ENCODE peak calls at places on chromosomes 11 and 22, in eight cellular contexts. A is nephron progenitor cell, E is lung, X is A549, D is chondrocyte, O is neural crest cell, R is colonic mucosa, Y is heart right ventricle. V is an unnamed sample.

GRCh38 chr11:116984589-116984988 is 113.6 kb downstream of the SIK3 start:
- DNase-seq in A (no peak), E (no peak), X (no peak), D (no peak), O (no peak), R (no peak), Y (no peak), V (no peak)

GRCh38 chr11:47573321-47573720 is 5.4 kb downstream of the KBTBD4 start:
- DNase-seq in A (no peak), E (no peak), X (no peak), D (peak), O (no peak), R (no peak), Y (peak), V (no peak)

GRCh38 chr11:134932761-134933160 is 520.7 kb upstream of the B3GAT1 start:
- DNase-seq in A (no peak), E (no peak), X (no peak), D (no peak), O (no peak), R (no peak), Y (no peak), V (no peak)

GRCh38 chr22:35140879-35141745 is 75.2 kb downstream of the ISX start:
- DNase-seq in A (peak), E (no peak), X (no peak), D (no peak), O (no peak), R (peak), Y (no peak), V (no peak)

GRCh38 chr22:29208879-29209623 is 3.4 kb downstream of the EMID1 start:
- DNase-seq in A (peak), E (no peak), X (no peak), D (no peak), O (no peak), R (no peak), Y (no peak), V (no peak)

GRCh38 chr11:34259087-34259486 is 98.7 kb downstream of the ABTB2 start:
- DNase-seq in A (no peak), E (no peak), X (no peak), D (peak), O (no peak), R (no peak), Y (no peak), V (no peak)

GRCh38 chr11:116500833-116501622 is 271.8 kb downstream of the BUD13 start:
- DNase-seq in A (peak), E (no peak), X (no peak), D (no peak), O (no peak), R (no peak), Y (no peak), V (no peak)

GRCh38 chr11:42407379-42407778 is 904.4 kb upstream of the API5 start:
- DNase-seq in A (peak), E (no peak), X (no peak), D (no peak), O (peak), R (no peak), Y (no peak), V (no peak)

DNA sequence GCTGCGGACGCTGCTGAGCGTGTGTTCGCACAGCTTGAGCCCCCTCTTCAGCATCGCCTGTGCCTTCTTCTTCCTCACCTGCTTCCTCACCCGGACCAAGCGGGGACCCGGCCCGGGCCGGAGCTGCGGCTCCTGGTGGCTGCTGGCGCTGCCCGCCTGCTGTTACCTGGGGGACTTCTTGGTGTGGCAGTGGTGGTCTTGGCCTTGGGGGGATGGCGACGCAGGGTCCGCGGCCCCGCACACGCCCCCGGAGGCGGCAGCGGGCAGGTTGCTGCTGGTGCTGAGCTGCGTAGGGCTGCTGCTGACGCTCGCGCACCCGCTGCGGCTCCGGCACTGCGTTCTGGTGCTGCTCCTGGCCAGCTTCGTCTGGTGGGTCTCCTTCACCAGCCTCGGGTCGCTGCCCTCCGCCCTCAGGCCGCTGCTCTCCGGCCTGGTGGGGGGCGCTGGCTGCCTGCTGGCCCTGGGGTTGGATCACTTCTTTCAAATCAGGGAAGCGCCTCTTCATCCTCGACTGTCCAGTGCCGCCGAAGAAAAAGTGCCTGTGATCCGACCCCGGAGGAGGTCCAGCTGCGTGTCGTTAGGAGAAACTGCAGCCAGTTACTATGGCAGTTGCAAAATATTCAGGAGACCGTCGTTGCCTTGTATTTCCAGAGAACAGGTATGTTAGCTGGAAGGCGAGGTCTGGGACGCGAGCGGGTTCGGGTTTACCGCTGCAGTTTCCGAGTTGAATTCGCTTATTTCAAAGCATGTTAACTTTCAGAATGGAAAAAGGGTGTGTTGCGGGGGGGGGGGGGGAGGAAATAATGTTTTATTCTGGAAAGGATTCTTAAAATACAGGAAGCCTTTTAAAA is 1.0 kb downstream of the PDE3B start:
- DNase-seq in A (peak), E (no peak), X (peak), D (peak), O (peak), R (peak), Y (peak), V (peak)
- TF ChIP-seq CTCF in A (no peak), E (no peak), X (no peak), D (peak), O (no peak), R (no peak), Y (no peak), V (no peak)

GRCh38 chr11:74004694-74005615 is 3.9 kb downstream of the UCP3 start:
- DNase-seq in A (no peak), E (no peak), X (no peak), D (no peak), O (no peak), R (no peak), Y (no peak), V (no peak)
- TF ChIP-seq CTCF in A (no peak), E (no peak), X (no peak), D (no peak), O (no peak), R (no peak), Y (no peak), V (no peak)

GRCh38 chr11:32893091-32893946 is 708 bp downstream of the QSER1 start:
- DNase-seq in A (peak), E (peak), X (peak), D (no peak), O (peak), R (peak), Y (peak), V (peak)

GRCh38 chr11:32892355-32893090 is at the start of gene QSER1:
- DNase-seq in A (peak), E (peak), X (peak), D (no peak), O (peak), R (peak), Y (peak), V (peak)

GRCh38 chr11:32891657-32892354 is 805 bp upstream of the QSER1 start:
- DNase-seq in A (no peak), E (no peak), X (peak), D (no peak), O (no peak), R (peak), Y (peak), V (no peak)

GRCh38 chr11:32895471-32895870 is 2.9 kb downstream of the QSER1 start:
- DNase-seq in A (no peak), E (no peak), X (no peak), D (no peak), O (no peak), R (no peak), Y (no peak), V (no peak)

GRCh38 chr11:32893947-32894827 is 1.6 kb downstream of the QSER1 start:
- DNase-seq in A (peak), E (no peak), X (peak), D (no peak), O (no peak), R (peak), Y (no peak), V (peak)
- TF ChIP-seq CTCF in A (no peak), E (no peak), X (no peak), D (no peak), O (no peak), R (no peak), Y (no peak), V (no peak)

GRCh38 chr11:12963789-12964536 is 45.2 kb upstream of the RASSF10 start:
- DNase-seq in A (peak), E (peak), X (peak), D (no peak), O (peak), R (peak), Y (peak), V (peak)

GRCh38 chr11:12958984-12959383 is 50.1 kb upstream of the RASSF10 start:
- DNase-seq in A (no peak), E (no peak), X (no peak), D (no peak), O (no peak), R (peak), Y (no peak), V (no peak)

GRCh38 chr11:12962306-12962705 is 46.8 kb upstream of the RASSF10 start:
- DNase-seq in A (no peak), E (no peak), X (no peak), D (no peak), O (no peak), R (no peak), Y (no peak), V (no peak)

GRCh38 chr11:12963051-12963450 is 46.1 kb upstream of the RASSF10 start:
- DNase-seq in A (no peak), E (no peak), X (no peak), D (no peak), O (no peak), R (no peak), Y (no peak), V (no peak)

DNA sequence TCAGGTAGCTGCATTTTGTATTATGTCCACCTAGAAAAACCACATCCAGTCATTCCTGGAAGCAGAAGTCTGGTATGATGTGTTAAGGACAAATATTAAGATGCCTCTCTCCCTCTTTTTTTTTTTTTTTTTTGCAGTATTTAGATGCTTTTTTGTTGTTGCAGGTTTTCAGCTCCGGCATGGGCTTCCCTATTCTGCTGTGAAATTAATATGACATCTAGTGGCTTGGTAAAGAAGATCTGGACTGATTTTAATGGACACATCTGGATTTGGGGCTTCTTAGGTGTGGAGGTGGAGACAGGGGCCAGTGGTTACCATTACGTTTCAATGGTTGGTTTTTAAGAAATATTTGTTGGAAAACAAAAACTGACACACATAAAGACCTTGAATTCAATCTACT is 47.5 kb upstream of the RASSF10 start:
- DNase-seq in A (no peak), E (no peak), X (no peak), D (no peak), O (no peak), R (no peak), Y (no peak), V (no peak)
- TF ChIP-seq CTCF in A (no peak), E (no peak), X (peak), D (peak), O (no peak), R (no peak), Y (no peak), V (no peak)

DNA sequence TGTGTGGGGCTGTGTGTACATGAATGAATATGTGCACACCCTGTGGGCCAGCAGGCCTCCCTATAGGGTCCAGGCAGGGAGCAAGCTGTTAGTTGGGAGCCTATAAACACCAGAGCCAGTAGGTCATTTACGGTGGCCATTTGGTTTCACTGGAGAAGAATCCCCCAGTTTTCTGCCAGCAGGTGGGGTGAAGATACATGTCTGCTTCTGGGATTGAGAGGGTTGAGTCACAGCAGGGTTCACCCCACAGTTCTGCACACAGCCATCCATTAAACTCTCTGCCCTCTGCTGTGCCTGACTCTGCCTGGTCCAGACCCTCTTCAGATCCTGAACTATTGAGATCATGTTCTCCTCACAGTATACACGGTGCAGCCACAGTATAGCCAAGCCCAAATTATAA is 34.9 kb downstream of the BARX2 start:
- DNase-seq in A (no peak), E (no peak), X (no peak), D (no peak), O (no peak), R (no peak), Y (no peak), V (no peak)
- TF ChIP-seq CTCF in A (no peak), E (no peak), X (no peak), D (no peak), O (no peak), R (no peak), Y (no peak), V (no peak)

GRCh38 chr11:2893021-2893528 is 7.5 kb upstream of the CDKN1C start:
- DNase-seq in A (no peak), E (no peak), X (no peak), D (no peak), O (no peak), R (no peak), Y (no peak), V (no peak)
- TF ChIP-seq CTCF in A (no peak), E (no peak), X (no peak), D (no peak), O (no peak), R (no peak), Y (no peak), V (no peak)

V was measured in prostate gland.